ENCODE peak calls at places on chromosomes 1 and 21, in ten cellular contexts. One of them, this sample, is unnamed.

GRCh38 chr1:204451352-204452124 is 39.9 kb upstream of the PPP1R15B start:
- DNase-seq in H9: no peak
- DNase-seq in tibial artery: no peak
- DNase-seq in heart left ventricle: no peak
- DNase-seq in HCT116: no peak
- DNase-seq in A673: no peak
- DNase-seq in CD8-positive, alpha-beta T cell: no peak
- DNase-seq in adrenal gland: no peak
- DNase-seq in lung: no peak
- DNase-seq in foreskin keratinocyte: no peak
- DNase-seq in this sample: no peak

GRCh38 chr1:211909385-211909784 is 78.8 kb upstream of the LPGAT1 start:
- DNase-seq in CD8-positive, alpha-beta T cell: no peak
- DNase-seq in HCT116: no peak
- DNase-seq in tibial artery: no peak
- DNase-seq in lung: no peak
- DNase-seq in A673: no peak
- DNase-seq in H9: no peak
- DNase-seq in heart left ventricle: no peak
- DNase-seq in foreskin keratinocyte: no peak
- DNase-seq in adrenal gland: no peak
- DNase-seq in this sample: no peak

GRCh38 chr1:232184561-232185530 is 445.1 kb downstream of the SIPA1L2 start:
- DNase-seq in HCT116: no peak
- DNase-seq in tibial artery: no peak
- DNase-seq in heart left ventricle: no peak
- DNase-seq in lung: no peak
- DNase-seq in adrenal gland: no peak
- DNase-seq in foreskin keratinocyte: no peak
- DNase-seq in H9: no peak
- DNase-seq in CD8-positive, alpha-beta T cell: no peak
- DNase-seq in A673: no peak
- DNase-seq in this sample: no peak

GRCh38 chr1:17001760-17002523 is 9.8 kb downstream of the ATP13A2 start:
- DNase-seq in CD8-positive, alpha-beta T cell: no peak
- DNase-seq in H9: no peak
- DNase-seq in A673: no peak
- DNase-seq in adrenal gland: no peak
- DNase-seq in foreskin keratinocyte: no peak
- DNase-seq in tibial artery: no peak
- DNase-seq in heart left ventricle: no peak
- DNase-seq in lung: no peak
- DNase-seq in HCT116: no peak
- DNase-seq in this sample: no peak

GRCh38 chr1:224565611-224566406 is 50.3 kb upstream of the CNIH3 start:
- DNase-seq in lung: no peak
- DNase-seq in adrenal gland: no peak
- DNase-seq in H9: no peak
- DNase-seq in CD8-positive, alpha-beta T cell: no peak
- DNase-seq in tibial artery: no peak
- DNase-seq in foreskin keratinocyte: no peak
- DNase-seq in A673: no peak
- DNase-seq in heart left ventricle: no peak
- DNase-seq in HCT116: no peak
- DNase-seq in this sample: no peak

GRCh38 chr1:229221106-229222019 is 49.5 kb upstream of the RAB4A start:
- DNase-seq in foreskin keratinocyte: peak; percentile 33
- DNase-seq in HCT116: no peak
- DNase-seq in adrenal gland: no peak
- DNase-seq in heart left ventricle: no peak
- DNase-seq in CD8-positive, alpha-beta T cell: no peak
- DNase-seq in lung: peak; percentile 58
- DNase-seq in tibial artery: no peak
- DNase-seq in A673: no peak
- DNase-seq in H9: no peak
- DNase-seq in this sample: no peak

GRCh38 chr1:198575715-198576641 is 35.5 kb upstream of the ATP6V1G3 start:
- DNase-seq in CD8-positive, alpha-beta T cell: no peak
- DNase-seq in HCT116: no peak
- DNase-seq in A673: no peak
- DNase-seq in foreskin keratinocyte: peak; percentile 34
- DNase-seq in adrenal gland: no peak
- DNase-seq in lung: no peak
- DNase-seq in heart left ventricle: no peak
- DNase-seq in H9: no peak
- DNase-seq in tibial artery: no peak
- DNase-seq in this sample: no peak

GRCh38 chr21:42398414-42399030 is 2.7 kb upstream of the TMPRSS3 start:
- DNase-seq in tibial artery: no peak
- DNase-seq in A673: no peak
- DNase-seq in CD8-positive, alpha-beta T cell: no peak
- DNase-seq in adrenal gland: no peak
- DNase-seq in HCT116: no peak
- DNase-seq in H9: no peak
- DNase-seq in foreskin keratinocyte: no peak
- DNase-seq in heart left ventricle: no peak
- DNase-seq in lung: no peak
- DNase-seq in this sample: no peak

DNA sequence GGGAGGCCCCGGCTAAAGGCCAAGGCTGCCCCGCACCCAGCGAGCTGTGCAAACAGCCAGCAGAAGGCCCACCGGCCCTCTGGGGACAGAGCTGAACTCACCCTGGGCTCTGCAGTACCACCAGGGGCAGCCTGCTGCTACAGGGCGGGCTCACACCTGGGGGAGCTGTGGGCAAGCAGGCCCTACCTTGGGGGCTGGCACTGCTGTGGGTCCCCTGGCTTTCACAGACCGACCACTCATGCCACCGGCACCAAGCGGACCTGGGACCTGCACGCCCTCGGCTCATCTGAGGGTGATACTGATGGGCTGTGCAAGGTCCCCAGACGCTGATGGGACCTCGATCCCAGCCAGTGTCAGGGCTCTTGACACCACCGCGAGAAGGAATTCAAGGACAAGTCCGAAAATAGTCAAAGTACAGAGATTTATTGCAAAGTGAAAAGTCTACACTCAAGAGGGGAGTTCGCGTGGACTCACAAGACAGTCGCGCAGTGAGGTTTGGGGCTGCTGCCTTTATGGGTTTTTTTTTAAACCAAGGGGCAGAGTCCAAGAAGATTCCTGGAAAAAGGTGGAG is 61.0 kb upstream of the ADARB1 start:
- DNase-seq in adrenal gland: no peak
- DNase-seq in HCT116: no peak
- DNase-seq in H9: peak; percentile 73
- DNase-seq in foreskin keratinocyte: no peak
- DNase-seq in tibial artery: peak; percentile 68
- DNase-seq in A673: no peak
- DNase-seq in heart left ventricle: peak; percentile 24
- DNase-seq in lung: no peak
- DNase-seq in CD8-positive, alpha-beta T cell: no peak
- DNase-seq in this sample: peak; percentile 10
- TF ChIP-seq CTCF in adrenal gland: no peak
- TF ChIP-seq CTCF in HCT116: no peak
- TF ChIP-seq CTCF in H9: peak; percentile 38
- TF ChIP-seq CTCF in foreskin keratinocyte: no peak
- TF ChIP-seq CTCF in tibial artery: no peak
- TF ChIP-seq CTCF in A673: no peak
- TF ChIP-seq CTCF in heart left ventricle: no peak
- TF ChIP-seq CTCF in lung: no peak
- TF ChIP-seq CTCF in CD8-positive, alpha-beta T cell: no peak
- TF ChIP-seq CTCF in this sample: no peak

DNA sequence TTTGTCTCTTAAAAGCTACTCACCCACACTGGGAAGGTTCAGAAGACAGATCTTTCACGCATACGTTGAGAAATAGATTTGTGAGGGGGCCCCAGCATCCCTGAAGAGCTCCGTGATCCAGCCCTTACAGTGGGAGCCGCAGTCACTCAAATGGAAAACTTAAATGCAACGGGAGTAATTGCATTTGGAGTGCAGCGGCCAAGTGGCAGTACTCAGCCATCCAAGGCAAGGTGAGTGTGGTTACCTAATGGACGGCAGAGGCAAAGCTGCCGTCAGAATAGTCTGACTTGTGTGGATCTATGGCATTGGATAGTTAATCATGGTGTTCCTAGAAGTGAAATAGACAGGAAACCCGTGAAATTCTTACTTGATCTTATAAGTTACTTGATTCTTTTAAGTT is 5.1 kb downstream of the SPSB1 start:
- DNase-seq in A673: no peak
- DNase-seq in lung: no peak
- DNase-seq in HCT116: no peak
- DNase-seq in adrenal gland: no peak
- DNase-seq in foreskin keratinocyte: no peak
- DNase-seq in heart left ventricle: no peak
- DNase-seq in CD8-positive, alpha-beta T cell: no peak
- DNase-seq in H9: no peak
- DNase-seq in tibial artery: no peak
- DNase-seq in this sample: no peak
- H3K4me1 ChIP-seq in A673: peaks cover 19% of the 10 kb centered on the region
- H3K4me1 ChIP-seq in lung: peaks cover 48% of the 10 kb centered on the region
- H3K4me1 ChIP-seq in HCT116: peaks cover 71% of the 10 kb centered on the region
- H3K4me1 ChIP-seq in adrenal gland: peaks cover 19% of the 10 kb centered on the region
- H3K4me1 ChIP-seq in foreskin keratinocyte: peaks cover 37% of the 10 kb centered on the region
- H3K4me1 ChIP-seq in heart left ventricle: peaks cover 19% of the 10 kb centered on the region
- H3K4me1 ChIP-seq in CD8-positive, alpha-beta T cell: peaks cover 17% of the 10 kb centered on the region
- H3K4me1 ChIP-seq in H9: no peaks in the 10 kb centered on the region
- H3K4me1 ChIP-seq in tibial artery: peaks cover 50% of the 10 kb centered on the region
- H3K4me1 ChIP-seq in this sample: peaks cover 60% of the 10 kb centered on the region

DNA sequence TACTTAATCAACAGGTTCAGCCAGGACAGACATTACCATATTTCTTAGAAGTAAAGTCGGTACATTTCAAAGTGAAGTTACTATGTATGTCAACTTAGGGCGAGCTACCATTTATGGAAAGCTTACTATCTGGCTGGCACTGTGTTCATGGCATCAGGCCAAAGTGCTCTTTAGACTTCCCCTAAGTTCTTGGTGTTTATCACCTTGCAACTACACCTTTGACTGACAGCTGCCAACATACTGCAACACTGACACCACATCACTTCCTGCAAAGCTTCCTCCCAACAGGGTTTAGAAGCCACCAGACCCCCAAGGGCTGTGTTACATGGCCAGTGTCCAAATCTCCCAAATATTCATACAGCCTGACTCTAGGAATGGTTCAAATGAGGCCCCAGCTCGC is 61.0 kb downstream of the TIAM1 start:
- DNase-seq in HCT116: no peak
- DNase-seq in foreskin keratinocyte: no peak
- DNase-seq in CD8-positive, alpha-beta T cell: peak; percentile 40
- DNase-seq in tibial artery: no peak
- DNase-seq in adrenal gland: no peak
- DNase-seq in A673: no peak
- DNase-seq in lung: no peak
- DNase-seq in heart left ventricle: no peak
- DNase-seq in H9: no peak
- DNase-seq in this sample: no peak
- H3K27ac ChIP-seq in HCT116: peak overlapping the region; percentile 74
- H3K27ac ChIP-seq in foreskin keratinocyte: peak overlapping the region; percentile 41
- H3K27ac ChIP-seq in CD8-positive, alpha-beta T cell: no peak overlapping the region
- H3K27ac ChIP-seq in tibial artery: no peak overlapping the region
- H3K27ac ChIP-seq in adrenal gland: no peak overlapping the region
- H3K27ac ChIP-seq in A673: no peak overlapping the region
- H3K27ac ChIP-seq in lung: no peak overlapping the region
- H3K27ac ChIP-seq in heart left ventricle: no peak overlapping the region
- H3K27ac ChIP-seq in H9: no peak overlapping the region
- H3K27ac ChIP-seq in this sample: no peak overlapping the region

GRCh38 chr1:163537809-163538208 is 216.1 kb downstream of the NUF2 start:
- DNase-seq in HCT116: no peak
- DNase-seq in tibial artery: no peak
- DNase-seq in adrenal gland: no peak
- DNase-seq in lung: no peak
- DNase-seq in CD8-positive, alpha-beta T cell: no peak
- DNase-seq in foreskin keratinocyte: no peak
- DNase-seq in A673: peak; percentile 85
- DNase-seq in H9: no peak
- DNase-seq in heart left ventricle: no peak
- DNase-seq in this sample: no peak

GRCh38 chr1:163538682-163539081 is 216.9 kb downstream of the NUF2 start:
- DNase-seq in heart left ventricle: no peak
- DNase-seq in adrenal gland: no peak
- DNase-seq in tibial artery: no peak
- DNase-seq in H9: no peak
- DNase-seq in CD8-positive, alpha-beta T cell: no peak
- DNase-seq in foreskin keratinocyte: no peak
- DNase-seq in HCT116: no peak
- DNase-seq in A673: no peak
- DNase-seq in lung: no peak
- DNase-seq in this sample: no peak

GRCh38 chr1:163531345-163531744 is 209.6 kb downstream of the NUF2 start:
- DNase-seq in HCT116: no peak
- DNase-seq in H9: no peak
- DNase-seq in lung: no peak
- DNase-seq in CD8-positive, alpha-beta T cell: no peak
- DNase-seq in foreskin keratinocyte: no peak
- DNase-seq in A673: no peak
- DNase-seq in tibial artery: no peak
- DNase-seq in heart left ventricle: no peak
- DNase-seq in adrenal gland: no peak
- DNase-seq in this sample: no peak

GRCh38 chr1:163535401-163535800 is 213.6 kb downstream of the NUF2 start:
- DNase-seq in foreskin keratinocyte: no peak
- DNase-seq in H9: no peak
- DNase-seq in heart left ventricle: no peak
- DNase-seq in A673: no peak
- DNase-seq in HCT116: no peak
- DNase-seq in CD8-positive, alpha-beta T cell: no peak
- DNase-seq in adrenal gland: no peak
- DNase-seq in tibial artery: no peak
- DNase-seq in lung: no peak
- DNase-seq in this sample: no peak

GRCh38 chr1:163535807-163536206 is 214.1 kb downstream of the NUF2 start:
- DNase-seq in tibial artery: no peak
- DNase-seq in adrenal gland: no peak
- DNase-seq in foreskin keratinocyte: peak; percentile 20
- DNase-seq in H9: no peak
- DNase-seq in lung: no peak
- DNase-seq in CD8-positive, alpha-beta T cell: no peak
- DNase-seq in heart left ventricle: no peak
- DNase-seq in A673: peak; percentile 80
- DNase-seq in HCT116: peak; percentile 10
- DNase-seq in this sample: no peak
- TF ChIP-seq CTCF in tibial artery: no peak
- TF ChIP-seq CTCF in adrenal gland: peak; percentile 36
- TF ChIP-seq CTCF in foreskin keratinocyte: peak; percentile 58
- TF ChIP-seq CTCF in H9: peak; percentile 78
- TF ChIP-seq CTCF in lung: no peak
- TF ChIP-seq CTCF in CD8-positive, alpha-beta T cell: no peak
- TF ChIP-seq CTCF in heart left ventricle: peak; percentile 11
- TF ChIP-seq CTCF in A673: peak; percentile 83
- TF ChIP-seq CTCF in HCT116: peak; percentile 19
- TF ChIP-seq CTCF in this sample: peak; percentile 50

GRCh38 chr1:181452746-181453145 is 30.6 kb upstream of the CACNA1E start:
- DNase-seq in adrenal gland: no peak
- DNase-seq in CD8-positive, alpha-beta T cell: no peak
- DNase-seq in heart left ventricle: no peak
- DNase-seq in lung: no peak
- DNase-seq in A673: no peak
- DNase-seq in foreskin keratinocyte: no peak
- DNase-seq in HCT116: no peak
- DNase-seq in tibial artery: no peak
- DNase-seq in H9: no peak
- DNase-seq in this sample: no peak
- H3K4me1 ChIP-seq in adrenal gland: no peaks in the 10 kb centered on the region
- H3K4me1 ChIP-seq in CD8-positive, alpha-beta T cell: no peaks in the 10 kb centered on the region
- H3K4me1 ChIP-seq in heart left ventricle: no peaks in the 10 kb centered on the region
- H3K4me1 ChIP-seq in lung: no peaks in the 10 kb centered on the region
- H3K4me1 ChIP-seq in A673: no peaks in the 10 kb centered on the region
- H3K4me1 ChIP-seq in foreskin keratinocyte: no peaks in the 10 kb centered on the region
- H3K4me1 ChIP-seq in HCT116: no peaks in the 10 kb centered on the region
- H3K4me1 ChIP-seq in tibial artery: no peaks in the 10 kb centered on the region
- H3K4me1 ChIP-seq in H9: no peaks in the 10 kb centered on the region
- H3K4me1 ChIP-seq in this sample: no peaks in the 10 kb centered on the region